ENCODE peak calls at places on chromosome 19, in ten cellular contexts. H is stimulated activated CD4-positive, alpha-beta T cell treated with anti-CD3 and anti-CD28 coated beads, TNF-alpha, amount 100 ng/mL, for 1 hour; P is activated T-helper 1 cell treated with anti-CD3 and anti-CD28 coated beads, Interleukin-2, amount 50 U/mL, for 16 hours; T is iris pigment epithelial cell; J is ACHN; V is choroid plexus epithelial cell; X is ascending aorta; F is germinal center; I is IMR-90; L is NCI-H187 treated with DMSO at 0.1 percent for 48 hours. E is an unnamed sample.

GRCh38 chr19:6458695-6459355 is 767 bp downstream of the SLC25A23 start:
- DNase-seq in H (no peak), P (no peak), T (no peak), J (peak), V (no peak), X (no peak), F (no peak), I (no peak), L (no peak), E (no peak)

GRCh38 chr19:39731685-39732084 is 6.1 kb downstream of the CLC start:
- DNase-seq in H (no peak), P (no peak), T (no peak), J (no peak), V (no peak), X (no peak), F (no peak), I (no peak), L (no peak), E (no peak)

GRCh38 chr19:11414544-11414943 is 4.6 kb downstream of the RGL3 start:
- DNase-seq in H (no peak), P (no peak), T (no peak), J (no peak), V (no peak), X (no peak), F (no peak), I (no peak), L (no peak), E (no peak)

GRCh38 chr19:29964171-29964570 is 22.1 kb downstream of the URI1 start:
- DNase-seq in H (no peak), P (no peak), T (peak), J (no peak), V (peak), X (no peak), F (no peak), I (peak), L (no peak), E (no peak)

GRCh38 chr19:57559008-57559403 is 657 bp downstream of the ZNF550 start:
- DNase-seq in H (no peak), P (no peak), T (peak), J (no peak), V (peak), X (no peak), F (peak), I (no peak), L (no peak), E (no peak)

GRCh38 chr19:16497042-16497441 is 848 bp downstream of the C19orf44 start:
- DNase-seq in H (no peak), P (no peak), T (peak), J (no peak), V (no peak), X (no peak), F (no peak), I (no peak), L (no peak), E (no peak)

GRCh38 chr19:42038675-42039074 is 31.3 kb downstream of the GRIK5 start:
- DNase-seq in H (no peak), P (no peak), T (no peak), J (no peak), V (no peak), X (no peak), F (no peak), I (no peak), L (peak), E (no peak)

GRCh38 chr19:54179921-54180452 is 7.0 kb upstream of the TMC4 start:
- DNase-seq in H (no peak), P (no peak), T (peak), J (no peak), V (peak), X (no peak), F (no peak), I (peak), L (peak), E (no peak)

GRCh38 chr19:44111910-44112463 is 1.2 kb upstream of the ZNF225 start:
- DNase-seq in H (no peak), P (no peak), T (peak), J (no peak), V (peak), X (no peak), F (no peak), I (peak), L (no peak), E (no peak)

GRCh38 chr19:3606690-3607289 is at the start of gene TBXA2R:
- DNase-seq in H (peak), P (peak), T (peak), J (peak), V (peak), X (peak), F (peak), I (peak), L (no peak), E (peak)

GRCh38 chr19:48618278-48618915 is 581 bp downstream of the RPL18 start:
- DNase-seq in H (peak), P (no peak), T (no peak), J (no peak), V (no peak), X (no peak), F (no peak), I (no peak), L (no peak), E (no peak)

GRCh38 chr19:9721861-9722260 is 46.7 kb downstream of the ZNF846 start:
- DNase-seq in H (no peak), P (no peak), T (no peak), J (no peak), V (no peak), X (no peak), F (peak), I (no peak), L (no peak), E (no peak)

GRCh38 chr19:47068876-47069406 is 20.5 kb upstream of the TMEM160 start:
- DNase-seq in H (no peak), P (no peak), T (no peak), J (no peak), V (no peak), X (no peak), F (no peak), I (no peak), L (no peak), E (no peak)

GRCh38 chr19:47241919-47242644 is 11.1 kb upstream of the BBC3 start:
- DNase-seq in H (no peak), P (no peak), T (no peak), J (no peak), V (no peak), X (no peak), F (no peak), I (no peak), L (no peak), E (no peak)

GRCh38 chr19:46697142-46697960 is 19.6 kb downstream of the PRKD2 start:
- DNase-seq in H (no peak), P (no peak), T (peak), J (no peak), V (peak), X (peak), F (no peak), I (peak), L (peak), E (no peak)

GRCh38 chr19:47680858-47681332 is 32.3 kb upstream of the EHD2 start:
- DNase-seq in H (no peak), P (no peak), T (no peak), J (no peak), V (no peak), X (no peak), F (no peak), I (no peak), L (no peak), E (no peak)

GRCh38 chr19:39390759-39391592 is at the start of the genes MED29 and PAF1:
- DNase-seq in H (peak), P (peak), T (peak), J (peak), V (peak), X (peak), F (peak), I (peak), L (peak), E (peak)

GRCh38 chr19:2615782-2616181 is 86.7 kb downstream of the GNG7 start:
- DNase-seq in H (no peak), P (no peak), T (no peak), J (no peak), V (no peak), X (no peak), F (no peak), I (no peak), L (no peak), E (no peak)

GRCh38 chr19:18282788-18283141 is 1.3 kb upstream of the JUND start:
- DNase-seq in H (no peak), P (no peak), T (no peak), J (no peak), V (no peak), X (no peak), F (no peak), I (no peak), L (no peak), E (no peak)

GRCh38 chr19:10091370-10091687 is 5.2 kb downstream of the SHFL start:
- DNase-seq in H (no peak), P (no peak), T (no peak), J (no peak), V (no peak), X (no peak), F (no peak), I (no peak), L (no peak), E (no peak)

GRCh38 chr19:27673986-27674385 is 1539.0 kb downstream of the UQCRFS1 start:
- DNase-seq in H (no peak), P (no peak), T (no peak), J (no peak), V (no peak), X (no peak), F (no peak), I (no peak), L (no peak), E (no peak)

GRCh38 chr19:5851302-5851701 is at the start of gene FUT3:
- DNase-seq in H (no peak), P (no peak), T (no peak), J (no peak), V (no peak), X (no peak), F (no peak), I (no peak), L (no peak), E (no peak)

GRCh38 chr19:13987101-13987890 is 18.8 kb downstream of the RFX1 start:
- DNase-seq in H (no peak), P (no peak), T (no peak), J (no peak), V (no peak), X (no peak), F (no peak), I (no peak), L (no peak), E (no peak)

E was measured in stimulated activated CD8-positive, alpha-beta memory T cell treated with anti-CD3 and anti-CD28 coated beads, Interleukin-4, amount 100 ng/mL, for 4 hours.